ENCODE peak calls at places on chromosomes 16 and 17, in seven cellular contexts. G is tibial nerve, A is SK-N-SH, U is GM23338, R is dorsolateral prefrontal cortex, B is aorta, Z is BJ. M is an unnamed sample.

GRCh38 chr16:71899171-71899570 is 3.8 kb downstream of the IST1 start:
- DNase-seq in G (no peak), A (no peak), U (no peak), R (no peak), B (no peak), Z (no peak), M (no peak)

GRCh38 chr17:78977992-78978973 is 1.4 kb downstream of the LGALS3BP start:
- DNase-seq in G (no peak), A (peak; percentile 78), U (no peak), R (no peak), B (no peak), Z (no peak), M (no peak)

GRCh38 chr16:50209548-50210265 is 56.6 kb downstream of the TENT4B start:
- DNase-seq in G (no peak), A (no peak), U (peak; percentile 22), R (no peak), B (no peak), Z (no peak), M (no peak)

GRCh38 chr17:49746791-49747490 is 17.0 kb downstream of the FAM117A start:
- DNase-seq in G (no peak), A (no peak), U (peak; percentile 15), R (no peak), B (no peak), Z (no peak), M (no peak)

GRCh38 chr17:78421534-78422266 is 43.3 kb downstream of the PGS1 start:
- DNase-seq in G (peak; percentile 80), A (peak; percentile 98), U (peak; percentile 91), R (peak; percentile 66), B (peak; percentile 92), Z (peak; percentile 9), M (peak; percentile 55)

GRCh38 chr16:88387941-88388627 is 5.3 kb downstream of the ZNF469 start:
- DNase-seq in G (no peak), A (no peak), U (peak; percentile 32), R (no peak), B (peak; percentile 86), Z (no peak), M (no peak)

GRCh38 chr17:27323538-27324212 is 29.8 kb downstream of the WSB1 start:
- DNase-seq in G (peak; percentile 61), A (no peak), U (peak; percentile 48), R (no peak), B (no peak), Z (peak; percentile 31), M (peak; percentile 26)

GRCh38 chr16:87713469-87714229 is 52.1 kb downstream of the KLHDC4 start:
- DNase-seq in G (no peak), A (no peak), U (no peak), R (no peak), B (no peak), Z (no peak), M (no peak)

GRCh38 chr17:29109477-29110371 is 66.8 kb downstream of the PIPOX start:
- DNase-seq in G (no peak), A (no peak), U (peak; percentile 44), R (no peak), B (no peak), Z (no peak), M (no peak)

GRCh38 chr17:80889231-80889896 is 102.3 kb upstream of the CHMP6 start:
- DNase-seq in G (no peak), A (no peak), U (no peak), R (no peak), B (peak; percentile 43), Z (no peak), M (no peak)

GRCh38 chr16:48501516-48502377 is 108.2 kb downstream of the N4BP1 start:
- DNase-seq in G (no peak), A (no peak), U (no peak), R (no peak), B (peak; percentile 55), Z (no peak), M (no peak)

GRCh38 chr16:71698491-71698890 is 26.0 kb downstream of the PHLPP2 start:
- DNase-seq in G (no peak), A (no peak), U (no peak), R (no peak), B (no peak), Z (no peak), M (no peak)

GRCh38 chr16:64152010-64152767 is 969.7 kb downstream of the CDH11 start:
- DNase-seq in G (no peak), A (peak; percentile 58), U (no peak), R (no peak), B (no peak), Z (peak; percentile 43), M (no peak)

GRCh38 chr16:17519041-17519440 is 48.3 kb upstream of the XYLT1 start:
- DNase-seq in G (no peak), A (no peak), U (no peak), R (no peak), B (no peak), Z (no peak), M (peak; percentile 87)

GRCh38 chr17:42562845-42563509 is 1.0 kb downstream of the COASY start:
- DNase-seq in G (no peak), A (no peak), U (no peak), R (no peak), B (peak; percentile 74), Z (no peak), M (no peak)

GRCh38 chr17:42563543-42563942 is 1.6 kb downstream of the COASY start:
- DNase-seq in G (no peak), A (no peak), U (no peak), R (no peak), B (peak; percentile 10), Z (no peak), M (no peak)

GRCh38 chr17:42565523-42566214 is 1.2 kb upstream of the MLX start:
- DNase-seq in G (no peak), A (no peak), U (no peak), R (no peak), B (peak; percentile 76), Z (no peak), M (no peak)

GRCh38 chr17:42564815-42565522 is 1.9 kb upstream of the MLX start:
- DNase-seq in G (no peak), A (no peak), U (no peak), R (no peak), B (no peak), Z (no peak), M (no peak)

DNA sequence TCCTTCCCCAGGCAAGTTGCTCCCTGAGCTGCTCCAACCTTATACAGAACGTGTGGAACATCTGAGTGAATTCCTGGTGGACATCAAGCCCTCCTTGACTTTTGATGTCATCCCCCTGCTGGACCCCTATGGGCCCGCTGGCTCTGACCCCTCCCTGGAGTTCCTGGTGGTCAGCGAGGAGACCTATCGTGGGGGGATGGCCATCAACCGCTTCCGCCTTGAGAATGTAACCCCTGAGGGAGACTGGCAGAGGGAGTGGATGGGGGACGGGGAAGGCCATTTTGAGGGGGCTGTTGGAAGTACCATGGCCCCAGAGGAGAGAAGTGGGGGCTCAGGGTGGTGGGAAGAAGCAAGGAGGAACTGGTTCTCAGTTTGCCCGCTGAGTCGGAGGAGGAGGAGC is 2.0 kb downstream of the COASY start:
- DNase-seq in G (no peak), A (no peak), U (no peak), R (no peak), B (peak; percentile 52), Z (no peak), M (no peak)
- H3K27me3 ChIP-seq in G (no peaks in the 10 kb centered on the region), A (no peaks in the 10 kb centered on the region), U (no peaks in the 10 kb centered on the region), R (no peaks in the 10 kb centered on the region), B (no peaks in the 10 kb centered on the region), Z (no peaks in the 10 kb centered on the region), M (no peaks in the 10 kb centered on the region)

DNA sequence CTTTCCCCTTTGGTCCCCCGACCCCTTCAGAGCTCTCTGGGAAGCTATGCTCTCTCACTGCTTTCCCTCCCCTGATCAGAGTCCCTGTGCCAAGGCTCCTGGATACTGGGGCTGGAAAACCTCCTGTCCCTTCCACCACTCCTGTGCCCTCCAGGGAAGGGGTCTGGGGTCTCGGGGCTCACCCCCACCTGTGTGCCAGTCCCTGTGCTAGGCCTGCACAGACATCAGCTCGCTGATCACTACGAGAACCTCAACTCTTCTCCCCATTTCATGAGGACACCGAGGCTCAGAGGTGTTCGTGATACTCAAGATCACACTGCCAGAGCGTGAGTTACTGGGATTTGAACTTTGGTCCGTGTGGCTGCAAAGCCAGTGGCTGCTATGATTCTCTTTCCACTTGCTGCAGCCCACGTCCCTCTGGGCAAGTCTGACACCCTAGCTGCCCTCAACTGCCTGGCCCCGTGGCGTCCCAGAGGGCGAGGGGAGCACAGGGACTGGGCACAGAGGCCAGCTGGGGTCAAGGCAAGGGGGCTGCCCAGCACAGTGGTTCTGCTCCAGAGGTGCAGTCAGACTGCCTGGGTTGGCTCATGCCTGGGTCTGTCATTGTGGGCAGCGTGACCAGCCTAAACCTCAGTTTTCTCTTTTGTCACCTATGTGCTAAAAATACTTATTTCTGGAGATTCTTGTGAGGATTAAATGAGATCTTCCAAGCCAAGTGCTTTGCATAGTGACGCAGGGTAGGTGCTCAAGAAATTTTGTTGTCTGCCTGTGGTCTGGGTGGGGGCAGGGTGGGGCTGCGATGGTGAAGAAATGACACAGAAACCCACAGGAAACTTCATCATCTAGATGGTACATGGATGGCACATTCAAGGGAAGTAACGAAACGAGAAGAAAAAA is 43.9 kb upstream of the TOB1 start:
- DNase-seq in G (no peak), A (no peak), U (no peak), R (no peak), B (no peak), Z (no peak), M (no peak)
- H3K4me3 ChIP-seq in G (no peak overlapping the region), A (no peak overlapping the region), U (no peak overlapping the region), R (no peak overlapping the region), B (no peak overlapping the region), Z (no peak overlapping the region), M (no peak overlapping the region)

DNA sequence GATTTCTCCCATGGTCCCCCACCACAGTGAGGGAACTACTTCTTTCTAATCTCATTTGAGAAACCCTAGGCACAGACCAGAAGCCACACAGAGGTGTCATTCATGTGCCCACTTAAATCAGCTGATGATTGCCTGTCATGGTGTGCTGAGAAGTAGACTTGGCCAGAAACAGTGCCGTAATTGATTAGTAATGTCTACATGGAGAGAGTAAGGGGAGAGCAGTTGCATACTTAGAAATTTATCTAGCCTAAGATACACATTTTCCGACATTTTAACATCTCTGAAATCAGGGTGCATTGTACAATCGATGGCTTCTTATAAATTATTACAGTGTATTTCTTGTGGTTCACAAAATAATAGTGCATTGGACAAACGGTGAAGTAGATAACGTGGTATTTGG is 271.8 kb downstream of the IRF8 start:
- DNase-seq in G (no peak), A (no peak), U (no peak), R (no peak), B (no peak), Z (no peak), M (no peak)
- H3K27me3 ChIP-seq in G (no peaks in the 10 kb centered on the region), A (peaks cover 47% of the 10 kb centered on the region), U (no peaks in the 10 kb centered on the region), R (peaks cover 4% of the 10 kb centered on the region), B (peaks cover 3% of the 10 kb centered on the region), Z (peaks cover 31% of the 10 kb centered on the region), M (peaks cover 5% of the 10 kb centered on the region)

DNA sequence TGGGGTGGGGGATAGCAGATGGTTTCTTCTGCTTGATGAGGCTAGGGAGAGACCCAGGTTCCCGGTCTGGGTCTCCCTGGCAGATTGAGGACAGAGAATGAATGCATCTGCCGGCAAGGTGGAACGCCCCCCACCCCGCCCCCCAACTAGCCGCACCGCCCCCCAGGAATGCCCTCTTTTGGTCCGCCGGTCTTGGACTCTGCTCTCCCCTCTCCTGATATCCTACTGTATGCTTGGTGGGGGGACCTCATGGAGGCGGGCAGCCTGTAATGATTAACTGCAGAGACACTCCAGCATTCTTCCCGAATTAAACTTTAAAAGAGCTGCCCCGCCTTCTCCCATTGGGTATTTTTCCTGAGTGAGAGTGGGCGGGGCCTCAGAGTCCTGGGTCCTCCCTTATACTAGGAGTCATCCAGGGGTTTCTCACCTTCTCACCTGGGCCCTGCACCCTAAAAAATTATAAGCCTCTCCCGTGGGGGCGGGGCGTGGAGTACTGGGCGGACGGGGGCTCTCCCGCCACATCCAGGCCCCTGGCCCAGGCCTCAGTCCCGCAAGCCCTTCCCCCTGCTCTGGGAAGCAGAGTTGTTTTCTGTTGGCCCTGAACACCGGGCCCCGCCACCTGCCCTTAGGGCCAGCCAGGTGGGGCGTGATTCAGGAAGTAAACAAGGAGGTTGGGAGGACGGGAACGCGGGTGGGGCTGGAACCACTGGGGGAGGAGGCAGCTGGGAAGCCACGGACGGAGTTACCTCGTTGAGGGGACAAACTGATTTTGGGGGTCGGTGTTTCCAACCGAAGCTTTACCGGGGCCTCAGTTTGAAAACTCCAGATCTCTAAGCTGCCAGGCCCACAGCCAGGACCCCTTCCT is 1.5 kb downstream of the GRB7 start:
- DNase-seq in G (no peak), A (peak; percentile 41), U (peak; percentile 93), R (peak; percentile 46), B (no peak), Z (no peak), M (no peak)
- H3K4me3 ChIP-seq in G (no peak overlapping the region), A (no peak overlapping the region), U (peak overlapping the region; percentile 98), R (peak overlapping the region; percentile 17), B (no peak overlapping the region), Z (peak overlapping the region; percentile 19), M (no peak overlapping the region)

M was measured in MG63.